ENCODE peak calls at places on chromosomes 13 and 19, in five cellular contexts. One of them, this sample, is unnamed.

GRCh38 chr13:36134632-36135031 is 3.5 kb upstream of the DCLK1 start:
- DNase-seq in A549: no peak
- DNase-seq in ovary: no peak
- DNase-seq in transverse colon: no peak
- DNase-seq in stomach: no peak
- DNase-seq in this sample: no peak

GRCh38 chr19:47028372-47028672 is 8.7 kb downstream of the NPAS1 start:
- DNase-seq in stomach: no peak
- DNase-seq in transverse colon: no peak
- DNase-seq in ovary: no peak
- DNase-seq in A549: no peak
- DNase-seq in this sample: no peak

GRCh38 chr13:71525004-71525403 is 342.0 kb downstream of the DACH1 start:
- DNase-seq in transverse colon: no peak
- DNase-seq in stomach: no peak
- DNase-seq in A549: no peak
- DNase-seq in ovary: no peak
- DNase-seq in this sample: no peak

GRCh38 chr19:47280183-47280797 is 5.6 kb downstream of the INAFM1 start:
- DNase-seq in transverse colon: peak; percentile 55
- DNase-seq in A549: peak; percentile 76
- DNase-seq in stomach: peak; percentile 45
- DNase-seq in ovary: no peak
- DNase-seq in this sample: no peak

GRCh38 chr13:93670858-93671257 is 444.3 kb downstream of the GPC6 start:
- DNase-seq in ovary: no peak
- DNase-seq in transverse colon: no peak
- DNase-seq in stomach: no peak
- DNase-seq in A549: no peak
- DNase-seq in this sample: no peak

GRCh38 chr19:51772977-51773376 is 12.0 kb downstream of the FPR2 start:
- DNase-seq in transverse colon: no peak
- DNase-seq in stomach: no peak
- DNase-seq in ovary: no peak
- DNase-seq in A549: no peak
- DNase-seq in this sample: no peak

GRCh38 chr13:31042501-31043165 is 110.2 kb downstream of the TEX26 start:
- DNase-seq in transverse colon: no peak
- DNase-seq in stomach: no peak
- DNase-seq in A549: no peak
- DNase-seq in ovary: no peak
- DNase-seq in this sample: no peak

GRCh38 chr19:28020631-28021315 is 1192.2 kb downstream of the UQCRFS1 start:
- DNase-seq in ovary: no peak
- DNase-seq in A549: no peak
- DNase-seq in transverse colon: no peak
- DNase-seq in stomach: no peak
- DNase-seq in this sample: no peak

GRCh38 chr13:97125810-97126738 is 96.1 kb upstream of the MBNL2 start:
- DNase-seq in transverse colon: no peak
- DNase-seq in A549: no peak
- DNase-seq in ovary: no peak
- DNase-seq in stomach: no peak
- DNase-seq in this sample: no peak

GRCh38 chr13:24313449-24313848 is 4.1 kb downstream of the C1QTNF9 start:
- DNase-seq in ovary: no peak
- DNase-seq in transverse colon: no peak
- DNase-seq in A549: peak; percentile 11
- DNase-seq in stomach: no peak
- DNase-seq in this sample: no peak

GRCh38 chr19:46639356-46640061 is 3.5 kb upstream of the GNG8 start:
- DNase-seq in stomach: no peak
- DNase-seq in ovary: peak; percentile 88
- DNase-seq in transverse colon: peak; percentile 48
- DNase-seq in A549: no peak
- DNase-seq in this sample: peak; percentile 78

GRCh38 chr19:53868091-53868891 is 608 bp downstream of the MYADM start:
- DNase-seq in stomach: peak; percentile 44
- DNase-seq in A549: peak; percentile 80
- DNase-seq in transverse colon: peak; percentile 69
- DNase-seq in ovary: peak; percentile 69
- DNase-seq in this sample: peak; percentile 91

GRCh38 chr13:46728777-46729176 is 68.2 kb downstream of the ESD start:
- DNase-seq in transverse colon: no peak
- DNase-seq in A549: peak; percentile 40
- DNase-seq in ovary: no peak
- DNase-seq in stomach: no peak
- DNase-seq in this sample: no peak

DNA sequence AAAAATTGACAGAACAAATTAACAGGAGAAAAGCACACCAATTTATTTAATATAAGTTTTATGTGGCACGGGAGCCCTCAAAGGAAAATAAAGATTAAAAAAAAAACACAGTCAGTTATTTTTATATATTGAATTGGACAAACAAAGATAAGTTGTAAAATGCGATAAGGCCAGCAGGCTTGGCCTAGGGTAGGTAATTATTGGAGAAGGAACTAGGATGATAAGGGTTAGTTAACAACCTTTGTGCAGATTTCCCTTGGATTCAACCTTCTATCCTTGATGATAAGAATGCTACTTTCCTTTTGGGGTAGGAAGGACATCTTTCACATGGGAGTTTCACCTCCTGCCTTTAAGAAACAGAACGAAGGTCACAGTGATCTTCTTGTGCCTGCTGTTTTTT is 252.8 kb downstream of the SHISA2 start:
- DNase-seq in stomach: no peak
- DNase-seq in ovary: no peak
- DNase-seq in transverse colon: no peak
- DNase-seq in A549: no peak
- DNase-seq in this sample: no peak
- H3K4me3 ChIP-seq in stomach: no peak overlapping the region
- H3K4me3 ChIP-seq in ovary: no peak overlapping the region
- H3K4me3 ChIP-seq in transverse colon: no peak overlapping the region
- H3K4me3 ChIP-seq in A549: no peak overlapping the region
- H3K4me3 ChIP-seq in this sample: no peak overlapping the region

GRCh38 chr13:67100723-67101122 is 129.4 kb downstream of the PCDH9 start:
- DNase-seq in ovary: no peak
- DNase-seq in A549: peak; percentile 86
- DNase-seq in stomach: no peak
- DNase-seq in transverse colon: no peak
- DNase-seq in this sample: no peak
- TF ChIP-seq EP300 in ovary: no peak
- TF ChIP-seq EP300 in A549: no peak
- TF ChIP-seq EP300 in stomach: no peak
- TF ChIP-seq EP300 in transverse colon: no peak
- TF ChIP-seq EP300 in this sample: no peak

DNA sequence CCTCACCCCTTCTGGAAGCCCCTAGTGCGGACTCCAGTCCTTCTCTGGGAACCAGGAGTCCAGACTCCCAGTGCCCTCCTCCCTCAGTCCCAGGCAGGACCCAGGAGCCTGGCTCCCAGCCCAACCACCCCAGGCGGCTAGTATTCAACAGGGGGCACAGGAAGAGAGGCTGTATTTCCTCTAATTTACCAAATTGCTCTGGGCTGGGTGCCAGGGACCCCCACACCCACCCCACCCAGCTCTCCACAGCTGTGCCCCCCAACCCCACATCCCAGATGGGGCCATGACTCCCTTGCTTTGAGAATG is 3.4 kb downstream of the GRIN2D start:
- DNase-seq in A549: no peak
- DNase-seq in transverse colon: no peak
- DNase-seq in ovary: no peak
- DNase-seq in stomach: no peak
- DNase-seq in this sample: no peak
- H3K4me3 ChIP-seq in A549: no peak overlapping the region
- H3K4me3 ChIP-seq in transverse colon: no peak overlapping the region
- H3K4me3 ChIP-seq in ovary: no peak overlapping the region
- H3K4me3 ChIP-seq in stomach: no peak overlapping the region
- H3K4me3 ChIP-seq in this sample: no peak overlapping the region

GRCh38 chr19:5338661-5339469 is 1.7 kb downstream of the PTPRS start:
- DNase-seq in stomach: no peak
- DNase-seq in ovary: no peak
- DNase-seq in A549: no peak
- DNase-seq in transverse colon: no peak
- DNase-seq in this sample: no peak
- TF ChIP-seq EP300 in stomach: no peak
- TF ChIP-seq EP300 in ovary: no peak
- TF ChIP-seq EP300 in A549: no peak
- TF ChIP-seq EP300 in transverse colon: no peak
- TF ChIP-seq EP300 in this sample: no peak

GRCh38 chr13:102651892-102652291 is 43.0 kb downstream of the METTL21C start:
- DNase-seq in A549: no peak
- DNase-seq in transverse colon: no peak
- DNase-seq in ovary: no peak
- DNase-seq in stomach: no peak
- DNase-seq in this sample: no peak
- H3K4me3 ChIP-seq in A549: no peak overlapping the region
- H3K4me3 ChIP-seq in transverse colon: no peak overlapping the region
- H3K4me3 ChIP-seq in ovary: no peak overlapping the region
- H3K4me3 ChIP-seq in stomach: no peak overlapping the region
- H3K4me3 ChIP-seq in this sample: no peak overlapping the region

DNA sequence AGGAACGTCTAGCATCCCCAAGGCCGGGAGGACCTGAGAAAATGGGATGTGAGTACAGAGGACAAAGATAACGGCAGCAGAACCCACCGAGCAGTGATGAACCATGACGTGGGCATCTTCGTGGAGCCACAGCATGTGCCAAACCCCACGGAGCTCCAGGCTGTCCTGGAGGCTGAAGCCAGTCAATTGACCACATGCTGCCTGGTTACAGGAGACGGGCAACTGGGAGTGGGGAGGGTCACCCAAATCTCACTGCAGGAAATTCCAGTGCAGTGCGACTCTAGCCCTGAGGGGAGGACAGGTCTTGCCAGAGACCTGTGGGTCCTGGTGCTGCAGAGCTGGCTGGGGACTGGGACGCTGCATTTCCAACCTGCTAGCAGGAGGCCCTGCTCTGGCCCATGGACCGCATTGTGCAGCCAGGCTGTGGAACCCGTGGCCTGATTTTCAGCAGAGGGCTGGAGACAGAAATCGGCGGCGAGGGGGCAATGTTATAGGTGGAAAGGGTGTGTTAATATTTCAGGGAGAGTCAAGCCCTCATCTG is 3.2 kb upstream of the GRTP1 start:
- DNase-seq in A549: no peak
- DNase-seq in stomach: peak; percentile 22
- DNase-seq in ovary: no peak
- DNase-seq in transverse colon: no peak
- DNase-seq in this sample: no peak
- TF ChIP-seq EP300 in A549: no peak
- TF ChIP-seq EP300 in stomach: no peak
- TF ChIP-seq EP300 in ovary: no peak
- TF ChIP-seq EP300 in transverse colon: no peak
- TF ChIP-seq EP300 in this sample: no peak

DNA sequence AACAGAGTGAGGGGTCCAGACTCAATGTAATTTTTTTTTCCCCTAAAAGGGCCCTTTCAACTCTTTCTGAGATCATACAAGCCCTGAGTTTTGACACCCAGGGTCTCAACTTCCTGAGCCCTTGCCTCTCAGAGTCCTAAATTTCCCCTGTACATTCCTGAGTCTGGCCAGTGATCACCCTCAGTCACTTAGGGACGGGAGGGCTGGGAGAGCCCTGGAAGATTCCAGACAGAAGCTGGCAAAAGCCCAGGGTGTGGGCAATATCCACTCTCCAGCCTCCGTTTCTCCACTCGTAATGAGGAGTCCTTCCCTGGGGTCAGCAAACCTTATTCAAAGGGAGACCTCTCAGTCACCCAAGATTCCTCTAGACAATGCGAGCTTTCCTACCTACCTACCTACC is 1.6 kb downstream of the PPP1R13L start:
- DNase-seq in ovary: no peak
- DNase-seq in transverse colon: no peak
- DNase-seq in A549: no peak
- DNase-seq in stomach: no peak
- DNase-seq in this sample: no peak
- H3K4me3 ChIP-seq in ovary: no peak overlapping the region
- H3K4me3 ChIP-seq in transverse colon: no peak overlapping the region
- H3K4me3 ChIP-seq in A549: peak overlapping the region; percentile 66
- H3K4me3 ChIP-seq in stomach: no peak overlapping the region
- H3K4me3 ChIP-seq in this sample: peak overlapping the region; percentile 68

This sample was measured in suprapubic skin.